ENCODE peak calls at places on chromosomes 3 and 15, in six cellular contexts. M is lower lobe of right lung; L is tibial artery; R is IMR-90; C is gastrocnemius medialis; B is CD8-positive, alpha-beta T cell. J is an unnamed sample. For H3K9me3 and H3K4me1, the result is how much of the 10 kb centered on the place peaks cover.

GRCh38 chr15:31326729-31327673 is at the start of gene KLF13:
- DNase-seq in M (peak), L (peak), R (peak), C (no peak), B (peak), J (peak)

GRCh38 chr15:93037341-93038063 is 51.5 kb downstream of the RGMA start:
- DNase-seq in M (peak), L (peak), R (no peak), C (no peak), B (no peak), J (peak)

GRCh38 chr3:192818126-192818525 is 90.8 kb upstream of the FGF12 start:
- DNase-seq in M (no peak), L (no peak), R (peak), C (no peak), B (no peak), J (no peak)

GRCh38 chr3:9820944-9821343 is 10.9 kb downstream of the TTLL3 start:
- DNase-seq in M (no peak), L (no peak), R (peak), C (no peak), B (no peak), J (no peak)

GRCh38 chr3:15148614-15149013 is 49.7 kb upstream of the RBSN start:
- DNase-seq in M (no peak), L (no peak), R (no peak), C (no peak), B (no peak), J (no peak)

GRCh38 chr3:49501842-49502241 is 31.8 kb downstream of the DAG1 start:
- DNase-seq in M (no peak), L (no peak), R (no peak), C (no peak), B (no peak), J (peak)

GRCh38 chr3:52441772-52442332 is 3.1 kb downstream of the SEMA3G start:
- DNase-seq in M (no peak), L (no peak), R (no peak), C (no peak), B (no peak), J (peak)

GRCh38 chr3:9156604-9157003 is 92.8 kb downstream of the SRGAP3 start:
- DNase-seq in M (no peak), L (no peak), R (no peak), C (peak), B (no peak), J (no peak)

GRCh38 chr3:6066397-6066796 is 794.5 kb upstream of the GRM7 start:
- DNase-seq in M (no peak), L (no peak), R (no peak), C (no peak), B (no peak), J (no peak)

GRCh38 chr15:67049351-67050044 is 15.9 kb upstream of the SMAD3 start:
- DNase-seq in M (no peak), L (peak), R (peak), C (no peak), B (no peak), J (no peak)

GRCh38 chr15:31758126-31758525 is 272.2 kb upstream of the CHRNA7 start:
- DNase-seq in M (peak), L (no peak), R (peak), C (no peak), B (no peak), J (no peak)

DNA sequence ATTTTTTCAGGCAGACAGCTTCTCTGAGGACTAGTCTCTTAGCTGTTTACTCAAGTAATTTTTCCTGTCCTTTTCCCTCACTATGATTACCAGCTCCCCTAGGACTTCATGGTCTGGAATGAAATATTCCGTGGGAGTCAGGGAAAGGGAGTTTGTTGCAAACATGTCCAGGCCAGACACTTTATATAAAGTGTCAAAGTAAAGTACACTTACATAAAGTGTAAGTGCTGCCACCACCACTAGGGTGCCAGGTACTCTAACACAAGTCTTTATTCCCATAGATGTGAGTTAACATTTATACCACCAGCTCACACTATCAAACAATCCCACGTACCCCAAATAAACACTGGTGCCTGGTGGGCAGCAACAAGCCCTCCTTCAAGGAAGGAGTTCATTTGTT is 179.8 kb downstream of the SNRPN start:
- DNase-seq in M (no peak), L (no peak), R (peak), C (no peak), B (no peak), J (no peak)
- H3K9me3 ChIP-seq in M (under half), L (under half), R (under half), C (under half), B (under half), J (under half)

GRCh38 chr3:71010731-71011455 is 572.6 kb downstream of the FOXP1 start:
- DNase-seq in M (no peak), L (no peak), R (peak), C (no peak), B (no peak), J (no peak)

GRCh38 chr3:71016141-71016845 is 567.2 kb downstream of the FOXP1 start:
- DNase-seq in M (no peak), L (no peak), R (no peak), C (no peak), B (no peak), J (no peak)

GRCh38 chr3:71012971-71013370 is 570.6 kb downstream of the FOXP1 start:
- DNase-seq in M (no peak), L (no peak), R (no peak), C (no peak), B (no peak), J (no peak)

GRCh38 chr3:71008350-71008923 is 575.1 kb downstream of the FOXP1 start:
- DNase-seq in M (no peak), L (no peak), R (no peak), C (peak), B (no peak), J (no peak)

DNA sequence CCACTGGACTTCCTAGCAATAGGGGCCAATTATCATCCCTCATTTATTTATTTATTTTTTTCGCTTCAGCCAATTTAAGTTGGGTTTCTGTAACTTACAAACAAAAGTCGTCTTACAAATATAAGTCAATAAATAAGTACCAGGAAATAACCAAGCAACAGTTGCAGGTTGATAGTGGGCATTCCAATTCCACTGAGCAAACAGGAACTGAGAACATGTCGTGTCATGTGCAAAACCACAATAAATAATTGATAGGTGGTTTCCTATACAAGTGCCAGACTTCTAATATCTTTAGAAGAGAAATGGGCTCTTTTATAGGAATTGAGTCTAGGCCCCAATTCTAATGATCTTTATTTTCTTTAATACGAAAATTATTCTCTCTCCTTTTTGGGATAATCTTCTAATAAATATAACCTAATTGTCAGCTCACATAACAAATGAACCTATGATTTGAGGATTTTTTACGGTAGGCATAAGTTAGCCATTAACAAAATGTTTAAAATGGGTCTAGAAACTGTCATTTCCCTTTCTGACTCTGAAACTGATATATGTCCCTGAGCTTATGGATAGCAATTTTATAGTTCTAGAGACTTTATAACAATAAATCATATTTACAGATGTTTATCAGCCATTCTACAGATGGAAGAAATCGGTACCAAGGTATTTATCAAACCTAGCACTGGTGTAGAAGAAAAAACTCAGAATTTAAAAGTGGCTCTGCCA is 571.8 kb downstream of the FOXP1 start:
- DNase-seq in M (no peak), L (no peak), R (peak), C (no peak), B (no peak), J (no peak)
- H3K27ac ChIP-seq in M (peak), L (peak), R (no peak), C (no peak), B (peak), J (no peak)

DNA sequence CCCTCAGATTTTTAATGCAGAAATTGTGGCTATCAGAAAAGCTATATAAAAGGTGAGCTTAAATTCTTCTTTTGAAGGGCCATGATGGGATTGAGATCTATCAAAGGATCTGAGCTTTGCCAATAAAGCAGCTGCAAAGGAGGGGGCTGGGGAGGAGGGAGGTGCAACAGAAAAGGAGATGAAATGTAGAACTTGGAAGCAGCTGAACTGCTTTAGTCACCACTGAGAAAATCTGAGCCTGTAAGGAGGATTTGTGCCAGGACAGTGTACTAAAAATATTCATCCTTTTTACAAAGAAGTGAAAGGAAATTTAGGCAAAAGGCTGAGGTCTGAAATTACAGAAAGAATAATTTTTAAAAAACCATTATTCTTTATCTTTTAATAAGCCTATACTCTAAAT is 10.3 kb downstream of the TSPAN3 start:
- DNase-seq in M (no peak), L (no peak), R (peak), C (peak), B (no peak), J (no peak)
- H3K4me1 ChIP-seq in M (half or more), L (under half), R (under half), C (half or more), B (under half), J (under half)

DNA sequence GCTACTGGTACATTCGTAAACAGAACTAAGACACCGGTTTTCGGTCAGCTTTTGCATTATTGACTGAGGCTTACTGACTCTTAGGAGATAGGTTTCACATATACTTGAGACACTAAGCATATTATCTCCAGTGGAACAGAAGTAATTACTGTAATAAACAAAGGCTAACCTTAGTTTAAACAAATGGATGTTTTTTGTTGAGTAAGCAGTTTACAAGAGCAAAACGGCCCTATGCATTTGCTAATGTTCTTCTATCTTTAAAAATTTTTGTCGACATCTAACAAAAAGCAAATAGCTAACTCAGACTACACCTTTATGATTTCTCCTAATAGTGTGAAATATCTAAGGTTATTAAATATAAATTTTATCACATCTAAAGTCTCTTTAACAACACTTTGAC is 664.5 kb downstream of the ROBO1 start:
- DNase-seq in M (no peak), L (no peak), R (no peak), C (no peak), B (no peak), J (no peak)
- H3K9me3 ChIP-seq in M (under half), L (under half), R (under half), C (under half), B (under half), J (under half)

J was measured in aorta.